ENCODE peak calls at places on chromosome 3, in seven cellular contexts. E is neural progenitor cell; S is CD8-positive, alpha-beta T cell; P is fibroblast of pulmonary artery; R is cardiac fibroblast; O is NB4; Q is IMR-90. I is an unnamed sample.

GRCh38 chr3:33440328-33440577 is at the start of gene UBP1:
- DNase-seq in E (peak; percentile 100), S (no peak), P (no peak), R (no peak), O (no peak), Q (no peak), I (no peak)

GRCh38 chr3:65604863-65605526 is 433.7 kb downstream of the MAGI1 start:
- DNase-seq in E (no peak), S (no peak), P (peak; percentile 60), R (peak; percentile 64), O (no peak), Q (peak; percentile 72), I (peak; percentile 70)

GRCh38 chr3:160564949-160565441 is 376 bp downstream of the KPNA4 start:
- DNase-seq in E (peak; percentile 86), S (peak; percentile 64), P (peak; percentile 58), R (peak; percentile 72), O (peak; percentile 70), Q (peak; percentile 51), I (peak; percentile 47)

GRCh38 chr3:71692139-71692538 is 33.1 kb downstream of the EIF4E3 start:
- DNase-seq in E (no peak), S (no peak), P (no peak), R (no peak), O (no peak), Q (no peak), I (no peak)

GRCh38 chr3:179750720-179751328 is 98.0 kb downstream of the USP13 start:
- DNase-seq in E (peak; percentile 46), S (no peak), P (peak; percentile 48), R (peak; percentile 37), O (peak; percentile 11), Q (peak; percentile 28), I (peak; percentile 41)

GRCh38 chr3:62875103-62876002 is at the start of gene CADPS:
- DNase-seq in E (peak; percentile 77), S (no peak), P (no peak), R (no peak), O (no peak), Q (no peak), I (no peak)

GRCh38 chr3:119559441-119559963 is at the start of gene CD80:
- DNase-seq in E (peak; percentile 57), S (peak; percentile 48), P (peak; percentile 65), R (peak; percentile 64), O (peak; percentile 78), Q (peak; percentile 38), I (peak; percentile 45)

GRCh38 chr3:119697394-119697793 is 5.4 kb upstream of the CFAP91 start:
- DNase-seq in E (no peak), S (no peak), P (no peak), R (no peak), O (no peak), Q (no peak), I (no peak)

GRCh38 chr3:141646760-141647561 is 91.1 kb upstream of the RNF7 start:
- DNase-seq in E (peak; percentile 59), S (no peak), P (peak; percentile 78), R (peak; percentile 84), O (peak; percentile 83), Q (peak; percentile 62), I (peak; percentile 29)

GRCh38 chr3:194487289-194488006 is 646 bp upstream of the ATP13A3 start:
- DNase-seq in E (peak; percentile 28), S (peak; percentile 35), P (peak; percentile 73), R (peak; percentile 65), O (peak; percentile 83), Q (no peak), I (no peak)

GRCh38 chr3:81349941-81350340 is 411.5 kb downstream of the GBE1 start:
- DNase-seq in E (no peak), S (no peak), P (no peak), R (no peak), O (no peak), Q (no peak), I (no peak)

GRCh38 chr3:81352867-81353266 is 408.6 kb downstream of the GBE1 start:
- DNase-seq in E (peak; percentile 38), S (no peak), P (peak; percentile 67), R (peak; percentile 21), O (peak; percentile 26), Q (peak; percentile 8), I (peak; percentile 29)
- TF ChIP-seq CTCF in E (peak; percentile 43), S (no peak), P (peak; percentile 27), R (peak; percentile 26), O (no peak), Q (no peak), I (peak; percentile 13)

GRCh38 chr3:170421147-170421641 is 2.5 kb downstream of the CLDN11 start:
- DNase-seq in E (peak; percentile 20), S (no peak), P (peak; percentile 33), R (peak; percentile 34), O (no peak), Q (peak; percentile 44), I (peak; percentile 48)

GRCh38 chr3:170420307-170420821 is 1.7 kb downstream of the CLDN11 start:
- DNase-seq in E (peak; percentile 50), S (no peak), P (peak; percentile 71), R (peak; percentile 70), O (no peak), Q (peak; percentile 47), I (peak; percentile 55)

GRCh38 chr3:170418422-170419300 is at the start of gene CLDN11:
- DNase-seq in E (peak; percentile 85), S (no peak), P (no peak), R (peak; percentile 68), O (no peak), Q (peak; percentile 75), I (peak; percentile 68)

GRCh38 chr3:170421758-170422157 is 3.1 kb downstream of the CLDN11 start:
- DNase-seq in E (no peak), S (no peak), P (no peak), R (no peak), O (no peak), Q (no peak), I (no peak)

GRCh38 chr3:170419301-170420087 is 826 bp downstream of the CLDN11 start:
- DNase-seq in E (peak; percentile 76), S (no peak), P (peak; percentile 41), R (peak; percentile 48), O (no peak), Q (peak; percentile 41), I (peak; percentile 38)
- H3K4me3 ChIP-seq in E (peak overlapping the region; percentile 46), S (peak overlapping the region; percentile 39), P (peak overlapping the region; percentile 58), R (peak overlapping the region; percentile 58), O (no peak overlapping the region), Q (peak overlapping the region; percentile 85), I (peak overlapping the region; percentile 81)

GRCh38 chr3:44989141-44989540 is 13.1 kb downstream of the EXOSC7 start:
- DNase-seq in E (no peak), S (no peak), P (no peak), R (no peak), O (no peak), Q (no peak), I (no peak)

GRCh38 chr3:44991326-44991725 is 15.3 kb downstream of the EXOSC7 start:
- DNase-seq in E (no peak), S (no peak), P (no peak), R (no peak), O (no peak), Q (no peak), I (no peak)

GRCh38 chr3:44987318-44987717 is 11.3 kb downstream of the EXOSC7 start:
- DNase-seq in E (no peak), S (no peak), P (no peak), R (no peak), O (no peak), Q (no peak), I (no peak)

GRCh38 chr3:44989636-44990373 is 13.8 kb downstream of the EXOSC7 start:
- DNase-seq in E (no peak), S (no peak), P (no peak), R (no peak), O (no peak), Q (no peak), I (no peak)

GRCh38 chr3:44988073-44988472 is 12.0 kb downstream of the EXOSC7 start:
- DNase-seq in E (no peak), S (no peak), P (no peak), R (peak; percentile 26), O (peak; percentile 48), Q (no peak), I (peak; percentile 18)
- TF ChIP-seq CTCF in E (peak; percentile 46), S (peak; percentile 59), P (peak; percentile 58), R (peak; percentile 56), O (peak; percentile 56), Q (peak; percentile 43), I (peak; percentile 61)

GRCh38 chr3:172604895-172605646 is 81.8 kb upstream of the TNFSF10 start:
- DNase-seq in E (no peak), S (no peak), P (no peak), R (no peak), O (no peak), Q (no peak), I (no peak)

GRCh38 chr3:172598904-172599303 is 75.7 kb upstream of the TNFSF10 start:
- DNase-seq in E (no peak), S (no peak), P (no peak), R (no peak), O (no peak), Q (no peak), I (no peak)

GRCh38 chr3:172606021-172606420 is 82.8 kb upstream of the TNFSF10 start:
- DNase-seq in E (no peak), S (no peak), P (peak; percentile 75), R (peak; percentile 47), O (no peak), Q (peak; percentile 63), I (no peak)

GRCh38 chr3:172600644-172601065 is 77.4 kb upstream of the TNFSF10 start:
- DNase-seq in E (no peak), S (no peak), P (no peak), R (no peak), O (no peak), Q (no peak), I (no peak)

GRCh38 chr3:172601066-172601832 is 78.0 kb upstream of the TNFSF10 start:
- DNase-seq in E (no peak), S (no peak), P (no peak), R (no peak), O (no peak), Q (no peak), I (no peak)
- H3K4me3 ChIP-seq in E (no peak overlapping the region), S (no peak overlapping the region), P (no peak overlapping the region), R (no peak overlapping the region), O (no peak overlapping the region), Q (no peak overlapping the region), I (no peak overlapping the region)

DNA sequence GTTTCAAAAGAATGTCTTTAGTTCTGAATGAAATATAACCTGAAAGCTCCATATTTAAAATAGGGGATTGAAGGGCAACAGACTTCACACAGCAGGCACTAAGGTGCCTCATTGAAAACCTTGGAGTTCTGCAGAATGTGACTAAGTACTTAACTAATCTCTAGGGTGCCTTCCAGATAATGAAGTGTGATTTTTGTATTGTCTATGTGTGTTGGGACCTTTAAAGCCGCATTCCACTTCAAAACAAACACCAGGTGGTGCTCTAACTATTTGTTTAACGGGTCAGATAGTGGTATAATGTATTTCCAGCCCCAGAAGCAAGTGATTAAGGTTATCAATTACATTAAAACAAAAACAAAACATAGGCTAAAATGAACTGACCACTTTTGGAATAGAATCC is 28.0 kb downstream of the TFG start:
- DNase-seq in E (peak; percentile 68), S (no peak), P (peak; percentile 44), R (peak; percentile 49), O (peak; percentile 20), Q (peak; percentile 15), I (peak; percentile 48)
- TF ChIP-seq CTCF in E (peak; percentile 55), S (peak; percentile 20), P (peak; percentile 46), R (peak; percentile 25), O (peak; percentile 22), Q (peak; percentile 39), I (peak; percentile 41)

DNA sequence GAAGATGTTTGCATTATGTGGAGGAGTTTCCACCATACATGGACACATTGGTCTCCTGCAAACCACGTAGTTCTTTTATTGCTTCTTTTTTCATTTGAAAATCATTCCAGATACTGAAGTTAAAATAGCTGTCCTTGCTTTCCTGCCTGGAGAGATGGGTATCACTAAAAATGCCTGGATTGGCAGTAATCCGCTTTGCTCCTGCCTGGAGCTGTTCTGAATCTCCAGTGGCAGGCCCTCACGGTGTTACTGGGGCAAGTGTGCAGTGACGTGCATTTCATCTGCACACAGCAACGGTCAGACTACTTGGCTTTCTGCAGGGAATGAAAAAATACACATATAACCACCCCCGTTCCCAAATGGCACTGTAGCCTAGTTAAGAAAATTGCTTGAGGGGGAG is 272.9 kb downstream of the IL5RA start:
- DNase-seq in E (no peak), S (no peak), P (no peak), R (no peak), O (no peak), Q (no peak), I (no peak)
- H3K4me3 ChIP-seq in E (no peak overlapping the region), S (no peak overlapping the region), P (no peak overlapping the region), R (no peak overlapping the region), O (no peak overlapping the region), Q (no peak overlapping the region), I (no peak overlapping the region)